ENCODE peak calls at places on chromosomes 1 and 21, in ten cellular contexts. E is A549, M is MCF 10A, O is WTC11, Q is HFFc6, R is H9, N is GM23338, C is ovary, V is GM10248, L is upper lobe of right lung. H is an unnamed sample.

GRCh38 chr1:29501227-29501976 is 265.1 kb downstream of the PTPRU start:
- DNase-seq in E (no peak), C (no peak), Q (no peak), R (peak), O (no peak), L (no peak), V (no peak), N (peak), M (no peak), H (no peak)

GRCh38 chr1:241639653-241640148 is 468 bp downstream of the CHML start:
- DNase-seq in Q (peak), M (peak), O (peak), R (peak), C (no peak), E (peak), V (peak), L (peak), N (peak), H (peak)

GRCh38 chr1:228804640-228805413 is 69.5 kb downstream of the RHOU start:
- DNase-seq in L (no peak), C (no peak), N (peak), R (peak), O (no peak), M (no peak), V (no peak), Q (no peak), E (no peak), H (no peak)

GRCh38 chr21:33441489-33442477 is 38.0 kb downstream of the TMEM50B start:
- DNase-seq in L (no peak), R (no peak), E (peak), O (no peak), C (peak), N (no peak), Q (peak), V (peak), M (peak), H (no peak)

GRCh38 chr1:191851799-191852595 is 306.3 kb upstream of the RGS18 start:
- DNase-seq in R (no peak), O (no peak), E (no peak), M (peak), N (no peak), V (no peak), Q (no peak), C (no peak), L (no peak), H (no peak)

GRCh38 chr1:89908993-89909436 is 85.9 kb upstream of the ZNF326 start:
- DNase-seq in M (peak), O (no peak), V (no peak), N (no peak), R (no peak), L (no peak), E (no peak), C (no peak), Q (peak), H (no peak)

GRCh38 chr21:31201548-31201947 is 142.5 kb downstream of the TIAM1 start:
- DNase-seq in O (no peak), M (peak), C (no peak), V (no peak), L (no peak), N (no peak), Q (no peak), E (no peak), R (no peak), H (no peak)

GRCh38 chr1:172967936-172968335 is 82.8 kb downstream of the TNFSF18 start:
- DNase-seq in E (no peak), M (no peak), Q (no peak), R (no peak), V (no peak), L (no peak), N (no peak), O (no peak), C (no peak), H (no peak)

GRCh38 chr1:244199883-244200282 is 148.8 kb downstream of the ZBTB18 start:
- DNase-seq in E (no peak), V (no peak), Q (no peak), M (no peak), L (no peak), N (no peak), C (no peak), O (no peak), R (no peak), H (no peak)

GRCh38 chr1:36156329-36157114 is 562 bp downstream of the MAP7D1 start:
- DNase-seq in M (peak), O (peak), C (peak), L (peak), R (peak), E (peak), N (peak), V (peak), Q (peak), H (no peak)

GRCh38 chr1:73044241-73044640 is 761.9 kb upstream of the NEGR1 start:
- DNase-seq in L (no peak), N (no peak), C (no peak), M (peak), O (no peak), R (no peak), E (no peak), Q (no peak), V (no peak), H (no peak)

GRCh38 chr1:212293579-212293978 is 8.4 kb downstream of the PPP2R5A start:
- DNase-seq in O (no peak), N (peak), E (no peak), L (no peak), M (peak), C (no peak), R (no peak), V (no peak), Q (no peak), H (no peak)

GRCh38 chr1:92822907-92823306 is 8.9 kb upstream of the RPL5 start:
- DNase-seq in Q (peak), N (no peak), V (no peak), O (no peak), M (no peak), C (no peak), L (no peak), R (no peak), E (no peak), H (no peak)

GRCh38 chr1:20194770-20195463 is 8.6 kb upstream of the PLA2G2C start:
- DNase-seq in L (peak), V (peak), C (no peak), M (peak), Q (peak), N (peak), R (peak), O (peak), E (peak), H (peak)

GRCh38 chr1:100775483-100775882 is 55.9 kb downstream of the VCAM1 start:
- DNase-seq in M (no peak), N (no peak), Q (no peak), L (no peak), V (no peak), E (no peak), O (no peak), C (no peak), R (no peak), H (no peak)

GRCh38 chr1:18553388-18553787 is 72.7 kb downstream of the KLHDC7A start:
- DNase-seq in O (no peak), N (no peak), L (no peak), R (no peak), M (no peak), C (no peak), V (no peak), E (no peak), Q (no peak), H (no peak)

GRCh38 chr1:108200627-108201106 is 524 bp upstream of the SLC25A24 start:
- DNase-seq in L (no peak), N (peak), C (no peak), M (peak), R (no peak), O (no peak), V (peak), E (peak), Q (peak), H (no peak)

GRCh38 chr1:55793856-55794255 is 578.7 kb upstream of the USP24 start:
- DNase-seq in C (no peak), L (no peak), M (no peak), N (no peak), R (no peak), O (no peak), V (no peak), E (no peak), Q (no peak), H (no peak)

GRCh38 chr1:229340496-229340895 is 2.4 kb downstream of the CCSAP start:
- DNase-seq in Q (no peak), M (no peak), C (no peak), L (no peak), V (no peak), O (no peak), N (no peak), E (no peak), R (no peak), H (no peak)

GRCh38 chr1:245370905-245371581 is 216.3 kb downstream of the KIF26B start:
- DNase-seq in R (no peak), E (no peak), Q (no peak), O (no peak), L (no peak), M (no peak), C (no peak), V (no peak), N (no peak), H (no peak)

GRCh38 chr1:109714661-109715372 is 2.8 kb downstream of the GSTM5 start:
- DNase-seq in Q (no peak), C (no peak), L (no peak), R (no peak), V (no peak), M (no peak), N (no peak), O (no peak), E (no peak), H (no peak)

GRCh38 chr21:43602277-43603229 is 56.7 kb downstream of the HSF2BP start:
- DNase-seq in N (no peak), E (no peak), R (no peak), C (no peak), L (no peak), Q (no peak), V (no peak), M (no peak), O (no peak), H (no peak)

GRCh38 chr1:184113251-184113650 is 61.7 kb downstream of the TSEN15 start:
- DNase-seq in E (no peak), N (no peak), M (no peak), V (no peak), R (no peak), C (no peak), Q (no peak), O (no peak), L (no peak), H (no peak)

GRCh38 chr1:246142320-246142893 is 364.7 kb downstream of the SMYD3 start:
- DNase-seq in Q (peak), R (no peak), M (peak), V (no peak), N (no peak), L (no peak), O (no peak), C (no peak), E (peak), H (no peak)

GRCh38 chr1:8987881-8988617 is 38.2 kb downstream of the SLC2A7 start:
- DNase-seq in Q (peak), R (peak), C (peak), V (peak), N (peak), L (peak), M (peak), E (peak), O (peak), H (peak)

GRCh38 chr1:10398278-10398733 is 558 bp upstream of the PGD start:
- DNase-seq in L (no peak), N (no peak), O (no peak), M (no peak), R (no peak), C (no peak), Q (no peak), E (no peak), V (peak), H (no peak)

GRCh38 chr1:223835754-223836153 is 10.0 kb downstream of the TP53BP2 start:
- DNase-seq in E (no peak), M (no peak), C (no peak), O (no peak), N (no peak), Q (no peak), V (no peak), R (no peak), L (no peak), H (no peak)

GRCh38 chr1:111127923-111128643 is 11.8 kb downstream of the DRAM2 start:
- DNase-seq in N (no peak), O (no peak), R (no peak), V (peak), M (no peak), Q (no peak), E (no peak), L (no peak), C (no peak), H (no peak)

GRCh38 chr1:24289937-24290595 is 29.1 kb upstream of the GRHL3 start:
- DNase-seq in V (no peak), C (peak), Q (no peak), E (peak), R (no peak), L (peak), O (no peak), N (no peak), M (peak), H (no peak)

GRCh38 chr1:11285883-11286734 is 13.1 kb downstream of the UBIAD1 start:
- DNase-seq in Q (peak), M (no peak), E (no peak), L (no peak), N (no peak), C (no peak), R (no peak), V (no peak), O (no peak), H (no peak)

GRCh38 chr1:168491527-168492164 is 52.2 kb downstream of the XCL2 start:
- DNase-seq in V (no peak), R (no peak), O (no peak), N (no peak), Q (no peak), C (no peak), L (no peak), E (no peak), M (no peak), H (no peak)

GRCh38 chr1:153390938-153391710 is at the start of gene S100A8:
- DNase-seq in M (peak), L (peak), R (no peak), C (no peak), Q (no peak), E (no peak), O (no peak), N (no peak), V (no peak), H (no peak)

GRCh38 chr1:92329356-92330129 is 30.7 kb downstream of the RPAP2 start:
- DNase-seq in V (no peak), C (no peak), Q (peak), R (no peak), L (no peak), O (no peak), E (no peak), M (peak), N (no peak), H (no peak)

GRCh38 chr1:30197616-30197934 is 525.8 kb downstream of the MATN1 start:
- DNase-seq in R (no peak), M (no peak), Q (no peak), E (no peak), O (no peak), L (no peak), C (no peak), N (no peak), V (no peak), H (no peak)

GRCh38 chr21:27580276-27580675 is 613.4 kb upstream of the ADAMTS5 start:
- DNase-seq in R (no peak), L (no peak), V (no peak), Q (peak), M (no peak), O (no peak), C (no peak), N (no peak), E (no peak), H (no peak)

GRCh38 chr1:217053666-217054065 is 330.4 kb upstream of the ESRRG start:
- DNase-seq in C (no peak), M (no peak), L (no peak), O (no peak), N (no peak), R (no peak), Q (no peak), E (no peak), V (no peak), H (no peak)

GRCh38 chr1:162696286-162696862 is 64.1 kb downstream of the DDR2 start:
- DNase-seq in O (peak), L (no peak), N (peak), E (no peak), M (peak), R (peak), Q (peak), V (no peak), C (peak), H (peak)
- TF ChIP-seq CTCF in O (no peak), L (no peak), N (no peak), E (no peak), M (no peak), R (no peak), Q (no peak), V (no peak), C (no peak), H (no peak)

GRCh38 chr1:150567717-150568561 is 11.5 kb downstream of the MCL1 start:
- DNase-seq in O (peak), L (peak), R (peak), E (peak), V (peak), Q (peak), C (peak), M (peak), N (peak), H (peak)
- TF ChIP-seq CTCF in O (no peak), L (peak), R (peak), E (no peak), V (no peak), Q (peak), C (no peak), M (peak), N (no peak), H (no peak)

GRCh38 chr1:155126494-155127104 is 1.1 kb upstream of the EFNA1 start:
- DNase-seq in C (no peak), Q (no peak), N (peak), O (peak), E (no peak), M (peak), V (no peak), R (peak), L (peak), H (no peak)
- TF ChIP-seq CTCF in C (no peak), Q (no peak), N (no peak), O (no peak), E (no peak), M (no peak), V (no peak), R (no peak), L (no peak), H (no peak)

GRCh38 chr1:154998201-154998780 is 4.3 kb upstream of the ZBTB7B start:
- DNase-seq in M (no peak), C (no peak), O (no peak), Q (no peak), N (peak), L (peak), R (peak), E (no peak), V (no peak), H (no peak)
- TF ChIP-seq CTCF in M (peak), C (no peak), O (no peak), Q (no peak), N (peak), L (no peak), R (peak), E (peak), V (peak), H (no peak)

GRCh38 chr1:220454155-220454777 is 73.7 kb upstream of the MARK1 start:
- DNase-seq in R (no peak), L (no peak), V (no peak), O (no peak), C (no peak), N (peak), E (peak), Q (no peak), M (no peak), H (no peak)
- TF ChIP-seq CTCF in R (peak), L (no peak), V (no peak), O (peak), C (no peak), N (no peak), E (no peak), Q (peak), M (peak), H (peak)